ENCODE peak calls at places on chromosomes 13 and 19, in seven cellular contexts. J is psoas muscle, M is mammary epithelial cell, W is cardiac muscle cell, B is adrenal gland, R is transverse colon, G is IMR-90. Y is an unnamed sample. For H3K4me1, the result is how much of the 10 kb centered on the place peaks cover.

GRCh38 chr13:86882835-86883234 is 788.3 kb upstream of the SLITRK5 start:
- DNase-seq in J (no peak), M (no peak), W (peak), B (no peak), R (no peak), G (peak), Y (no peak)

GRCh38 chr19:41703602-41704293 is 4.7 kb upstream of the CEACAM5 start:
- DNase-seq in J (no peak), M (no peak), W (no peak), B (no peak), R (peak), G (no peak), Y (no peak)

GRCh38 chr19:21463449-21464105 is 41.8 kb upstream of the ZNF429 start:
- DNase-seq in J (peak), M (peak), W (peak), B (peak), R (peak), G (no peak), Y (peak)

GRCh38 chr13:87128006-87128405 is 543.2 kb upstream of the SLITRK5 start:
- DNase-seq in J (no peak), M (no peak), W (no peak), B (no peak), R (no peak), G (peak), Y (no peak)

GRCh38 chr13:92175330-92175729 is 776.9 kb downstream of the GPC5 start:
- DNase-seq in J (no peak), M (peak), W (peak), B (no peak), R (no peak), G (peak), Y (no peak)

GRCh38 chr19:31262673-31263308 is 86.4 kb downstream of the TSHZ3 start:
- DNase-seq in J (no peak), M (no peak), W (no peak), B (no peak), R (no peak), G (peak), Y (no peak)

GRCh38 chr19:35408284-35409171 is 37.7 kb downstream of the GPR42 start:
- DNase-seq in J (no peak), M (no peak), W (no peak), B (no peak), R (no peak), G (no peak), Y (no peak)

GRCh38 chr19:6413291-6413690 is 11.3 kb downstream of the KHSRP start:
- DNase-seq in J (no peak), M (no peak), W (no peak), B (no peak), R (no peak), G (no peak), Y (no peak)

GRCh38 chr13:67120872-67121531 is 109.1 kb downstream of the PCDH9 start:
- DNase-seq in J (no peak), M (peak), W (no peak), B (no peak), R (no peak), G (peak), Y (no peak)

GRCh38 chr13:51097353-51098043 is 13.6 kb downstream of the C13orf42 start:
- DNase-seq in J (no peak), M (no peak), W (peak), B (no peak), R (no peak), G (no peak), Y (no peak)

GRCh38 chr13:59776924-59777690 is 386.6 kb downstream of the DIAPH3 start:
- DNase-seq in J (no peak), M (peak), W (no peak), B (no peak), R (no peak), G (peak), Y (no peak)

GRCh38 chr13:94251801-94252200 is 227.7 kb downstream of the DCT start:
- DNase-seq in J (peak), M (no peak), W (no peak), B (no peak), R (no peak), G (peak), Y (no peak)

GRCh38 chr13:55307909-55308308 is 1832.8 kb upstream of the PRR20A start:
- DNase-seq in J (no peak), M (no peak), W (no peak), B (no peak), R (no peak), G (no peak), Y (no peak)

GRCh38 chr13:37059136-37059847 is at the start of gene SUPT20H:
- DNase-seq in J (peak), M (peak), W (peak), B (peak), R (peak), G (peak), Y (peak)

GRCh38 chr13:72521965-72522661 is 205.3 kb downstream of the MZT1 start:
- DNase-seq in J (no peak), M (no peak), W (no peak), B (peak), R (no peak), G (no peak), Y (no peak)

GRCh38 chr13:37618554-37618953 is 20.0 kb upstream of the POSTN start:
- DNase-seq in J (no peak), M (no peak), W (no peak), B (no peak), R (no peak), G (peak), Y (no peak)

GRCh38 chr19:1069009-1069779 is 2.2 kb downstream of the ARHGAP45 start:
- DNase-seq in J (peak), M (no peak), W (no peak), B (peak), R (peak), G (no peak), Y (peak)

GRCh38 chr13:106507560-106508274 is 27.7 kb downstream of the EFNB2 start:
- DNase-seq in J (no peak), M (peak), W (no peak), B (no peak), R (no peak), G (peak), Y (no peak)

GRCh38 chr13:42650470-42650869 is 76.5 kb downstream of the TNFSF11 start:
- DNase-seq in J (no peak), M (no peak), W (no peak), B (no peak), R (no peak), G (no peak), Y (no peak)

GRCh38 chr19:38735257-38735686 is 9.0 kb downstream of the CAPN12 start:
- DNase-seq in J (peak), M (peak), W (peak), B (peak), R (peak), G (no peak), Y (peak)

GRCh38 chr13:52051400-52051799 is 26.9 kb downstream of the UTP14C start:
- DNase-seq in J (no peak), M (no peak), W (no peak), B (no peak), R (no peak), G (no peak), Y (no peak)

DNA sequence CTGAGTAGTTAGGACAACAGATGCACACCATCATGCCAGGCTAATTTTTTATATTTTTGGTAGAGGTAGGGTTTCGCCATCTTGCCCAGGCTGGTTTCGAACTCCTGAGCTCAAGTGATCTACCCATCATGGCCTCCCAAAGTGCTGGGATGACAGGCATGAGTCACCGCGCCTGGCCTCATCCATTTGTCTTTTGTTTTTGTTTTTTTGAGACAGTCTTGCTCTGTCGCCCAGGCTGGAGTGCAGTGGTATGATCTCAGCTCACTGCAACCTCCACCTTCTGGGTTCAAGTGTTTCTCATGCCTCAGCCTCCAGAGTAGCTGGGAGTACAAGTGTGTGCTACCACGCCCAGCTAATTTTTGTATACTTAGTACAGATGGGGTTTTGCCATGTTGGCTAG is 57.0 kb downstream of the DNM2 start:
- DNase-seq in J (no peak), M (no peak), W (no peak), B (no peak), R (no peak), G (no peak), Y (no peak)
- H3K4me1 ChIP-seq in J (under half), M (under half), W (under half), B (under half), R (under half), G (under half), Y (under half)

GRCh38 chr19:19062454-19063182 is 1.2 kb upstream of the SLC25A42 start:
- DNase-seq in J (no peak), M (peak), W (no peak), B (no peak), R (no peak), G (peak), Y (no peak)

GRCh38 chr19:19063183-19064097 is at the start of gene SLC25A42:
- DNase-seq in J (peak), M (peak), W (peak), B (peak), R (peak), G (peak), Y (peak)

GRCh38 chr19:19067276-19068072 is 3.7 kb downstream of the SLC25A42 start:
- DNase-seq in J (peak), M (no peak), W (no peak), B (no peak), R (no peak), G (no peak), Y (no peak)

GRCh38 chr19:19064098-19064722 is 416 bp downstream of the SLC25A42 start:
- DNase-seq in J (no peak), M (no peak), W (no peak), B (no peak), R (peak), G (no peak), Y (no peak)

GRCh38 chr19:19064811-19065745 is 1.3 kb downstream of the SLC25A42 start:
- DNase-seq in J (no peak), M (no peak), W (peak), B (no peak), R (peak), G (no peak), Y (no peak)
- H3K27ac ChIP-seq in J (peak), M (no peak), W (no peak), B (no peak), R (peak), G (no peak), Y (peak)

GRCh38 chr19:11182994-11183393 is 14.4 kb downstream of the KANK2 start:
- DNase-seq in J (no peak), M (no peak), W (no peak), B (no peak), R (no peak), G (no peak), Y (no peak)
- H3K4me1 ChIP-seq in J (under half), M (under half), W (under half), B (under half), R (under half), G (under half), Y (under half)

GRCh38 chr13:98823442-98823841 is 71.0 kb upstream of the SLC15A1 start:
- DNase-seq in J (no peak), M (no peak), W (no peak), B (no peak), R (no peak), G (no peak), Y (no peak)

GRCh38 chr13:98827449-98827848 is 75.0 kb upstream of the SLC15A1 start:
- DNase-seq in J (no peak), M (no peak), W (peak), B (no peak), R (no peak), G (no peak), Y (no peak)

GRCh38 chr13:98824376-98825160 is 72.1 kb upstream of the SLC15A1 start:
- DNase-seq in J (no peak), M (peak), W (no peak), B (no peak), R (no peak), G (peak), Y (no peak)

GRCh38 chr13:98826156-98826555 is 73.7 kb upstream of the SLC15A1 start:
- DNase-seq in J (no peak), M (no peak), W (no peak), B (no peak), R (no peak), G (peak), Y (no peak)

GRCh38 chr13:98825659-98826058 is 73.2 kb upstream of the SLC15A1 start:
- DNase-seq in J (no peak), M (no peak), W (no peak), B (no peak), R (no peak), G (no peak), Y (no peak)
- H3K27ac ChIP-seq in J (no peak), M (no peak), W (no peak), B (no peak), R (no peak), G (no peak), Y (no peak)

GRCh38 chr19:3065675-3066357 is 3.5 kb upstream of the TLE5 start:
- DNase-seq in J (no peak), M (no peak), W (no peak), B (no peak), R (peak), G (no peak), Y (no peak)

GRCh38 chr19:3066482-3067049 is 4.3 kb upstream of the TLE5 start:
- DNase-seq in J (no peak), M (no peak), W (no peak), B (no peak), R (no peak), G (no peak), Y (no peak)

GRCh38 chr19:3061214-3062161 is 807 bp downstream of the TLE5 start:
- DNase-seq in J (peak), M (no peak), W (peak), B (peak), R (peak), G (peak), Y (peak)

GRCh38 chr19:3062165-3063105 is at the start of gene TLE5:
- DNase-seq in J (peak), M (no peak), W (peak), B (peak), R (peak), G (no peak), Y (peak)

DNA sequence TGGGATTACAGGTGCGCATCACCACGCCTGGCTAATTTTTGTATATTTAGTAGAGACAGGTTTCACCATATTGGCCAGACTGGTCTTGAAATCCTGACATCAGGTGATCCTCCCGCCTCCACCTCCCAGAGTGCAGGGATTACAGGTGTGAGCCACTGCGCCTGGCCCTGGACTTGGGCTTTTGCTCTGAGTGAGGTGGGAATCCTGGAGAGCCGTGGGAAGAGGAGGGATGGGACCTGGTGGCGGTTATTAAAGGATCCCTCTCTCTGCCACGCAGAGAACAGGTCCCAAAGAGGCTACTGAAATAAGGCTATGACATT is 1.7 kb upstream of the TLE5 start:
- DNase-seq in J (no peak), M (no peak), W (no peak), B (no peak), R (no peak), G (no peak), Y (no peak)
- H3K4me1 ChIP-seq in J (under half), M (under half), W (under half), B (under half), R (under half), G (under half), Y (under half)

DNA sequence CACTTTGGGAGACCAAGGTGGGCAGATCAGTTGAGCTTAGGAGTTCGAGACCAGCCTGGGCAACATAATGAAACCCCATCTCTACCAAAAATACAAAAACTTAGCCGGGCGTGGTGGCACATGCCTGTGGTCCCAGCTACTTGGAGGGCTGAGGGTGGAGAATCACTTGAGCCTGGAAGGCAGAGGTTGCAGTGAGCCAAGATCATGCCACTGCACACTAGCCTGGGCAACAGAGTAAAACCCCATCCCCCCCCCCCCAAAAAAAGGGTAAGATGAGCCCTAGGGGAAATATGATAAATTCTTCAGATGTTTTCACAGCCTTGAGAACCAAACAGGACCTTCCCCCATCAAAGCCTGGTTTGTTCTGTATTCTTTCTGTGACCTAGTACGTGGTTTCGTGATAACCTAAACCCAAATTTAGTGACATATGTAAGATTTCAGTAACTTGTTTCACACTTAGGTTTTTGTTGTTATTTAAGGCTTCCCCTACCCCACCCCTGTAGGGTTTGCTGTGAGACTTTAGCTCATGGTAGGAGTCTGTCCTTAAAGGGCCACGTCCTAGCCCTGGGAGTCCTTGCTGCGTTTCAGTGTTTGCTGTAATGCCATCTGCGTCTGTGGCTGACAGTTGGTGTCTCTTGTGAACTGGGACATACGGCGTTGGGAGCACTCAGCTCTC is 49.6 kb downstream of the MYO9B start:
- DNase-seq in J (no peak), M (no peak), W (no peak), B (no peak), R (no peak), G (peak), Y (no peak)
- H3K27ac ChIP-seq in J (peak), M (peak), W (no peak), B (peak), R (peak), G (peak), Y (peak)

DNA sequence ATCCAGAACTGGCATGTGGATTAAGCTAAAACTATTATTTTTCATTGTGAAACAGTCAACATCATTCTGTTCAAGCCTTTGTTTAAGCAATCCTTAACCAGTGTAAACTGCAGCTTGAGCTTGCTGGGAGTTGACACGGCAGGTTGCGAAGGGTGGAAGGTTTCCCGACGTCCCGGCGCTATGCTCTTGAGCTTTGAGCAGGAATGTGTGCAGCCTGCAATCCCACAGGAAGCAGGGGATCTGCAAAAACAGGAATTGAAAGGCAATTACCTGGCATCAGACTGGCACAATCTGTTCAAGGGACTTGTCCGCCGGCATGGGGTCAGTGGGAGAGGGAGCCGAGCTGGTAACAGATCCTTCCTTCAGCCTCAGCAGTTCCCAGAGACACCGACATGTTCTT is 586.7 kb upstream of the SGCG start:
- DNase-seq in J (no peak), M (no peak), W (no peak), B (no peak), R (no peak), G (no peak), Y (no peak)
- H3K4me1 ChIP-seq in J (under half), M (under half), W (under half), B (under half), R (under half), G (under half), Y (under half)

GRCh38 chr13:40220299-40220935 is 446.0 kb downstream of the FOXO1 start:
- DNase-seq in J (no peak), M (no peak), W (no peak), B (no peak), R (no peak), G (no peak), Y (no peak)
- H3K27ac ChIP-seq in J (no peak), M (no peak), W (no peak), B (peak), R (peak), G (no peak), Y (peak)

GRCh38 chr19:2845107-2845506 is 3.8 kb downstream of the ZNF555 start:
- DNase-seq in J (no peak), M (no peak), W (no peak), B (no peak), R (no peak), G (no peak), Y (no peak)
- H3K4me1 ChIP-seq in J (under half), M (under half), W (under half), B (under half), R (under half), G (under half), Y (under half)

GRCh38 chr19:43726736-43727592 is 11.1 kb downstream of the IRGC start:
- DNase-seq in J (no peak), M (no peak), W (no peak), B (peak), R (no peak), G (no peak), Y (no peak)
- H3K27ac ChIP-seq in J (no peak), M (no peak), W (no peak), B (no peak), R (no peak), G (no peak), Y (no peak)